ENCODE peak calls at places on chromosomes 2 and 18, in five cellular contexts. U is IMR-90, G is A549, T is GM12878, M is K562. I is an unnamed sample.

GRCh38 chr2:148817210-148817708 is 57.8 kb upstream of the KIF5C start:
- DNase-seq in U (no peak), M (no peak), G (no peak), T (no peak), I (peak)

GRCh38 chr18:40088130-40088529 is 1866.9 kb upstream of the PIK3C3 start:
- DNase-seq in T (no peak), M (no peak), U (no peak), G (no peak), I (no peak)

GRCh38 chr2:180474716-180475115 is 467.6 kb upstream of the CWC22 start:
- DNase-seq in T (no peak), G (no peak), M (no peak), U (no peak), I (no peak)

GRCh38 chr18:9147440-9148238 is 11.1 kb downstream of the ANKRD12 start:
- DNase-seq in G (peak), U (peak), M (peak), T (peak), I (peak)

GRCh38 chr18:31546476-31546875 is 45.2 kb upstream of the TTR start:
- DNase-seq in T (no peak), G (no peak), U (no peak), M (no peak), I (no peak)

GRCh38 chr18:70442933-70443332 is 154.1 kb downstream of the SOCS6 start:
- DNase-seq in M (no peak), U (no peak), G (no peak), T (no peak), I (no peak)

GRCh38 chr2:11281221-11281620 is 63.2 kb downstream of the ROCK2 start:
- DNase-seq in G (no peak), T (no peak), U (no peak), M (no peak), I (no peak)

GRCh38 chr2:39849982-39850526 is 71.0 kb upstream of the THUMPD2 start:
- DNase-seq in U (no peak), M (no peak), T (no peak), G (no peak), I (no peak)

GRCh38 chr2:8394131-8394530 is 287.7 kb upstream of the ID2 start:
- DNase-seq in G (no peak), T (no peak), U (no peak), M (no peak), I (no peak)

GRCh38 chr2:177474301-177474700 is 81.7 kb downstream of the AGPS start:
- DNase-seq in T (no peak), U (no peak), G (no peak), M (no peak), I (no peak)

GRCh38 chr18:43949291-43949690 is 672.0 kb upstream of the SYT4 start:
- DNase-seq in G (no peak), M (no peak), U (no peak), T (no peak), I (no peak)

GRCh38 chr2:99640568-99641215 is 150.9 kb upstream of the REV1 start:
- DNase-seq in T (no peak), M (no peak), G (no peak), U (peak), I (no peak)

GRCh38 chr2:37326285-37326684 is 1.7 kb upstream of the PRKD3 start:
- DNase-seq in T (no peak), M (peak), U (peak), G (no peak), I (no peak)

GRCh38 chr2:241811209-241811951 is 2.4 kb downstream of the NEU4 start:
- DNase-seq in G (no peak), T (no peak), U (no peak), M (no peak), I (no peak)

GRCh38 chr18:77131100-77131651 is 1.4 kb downstream of the MBP start:
- DNase-seq in G (no peak), M (no peak), T (no peak), U (no peak), I (no peak)

GRCh38 chr18:33316146-33316587 is 124.4 kb downstream of the CCDC178 start:
- DNase-seq in G (no peak), T (no peak), U (no peak), M (peak), I (no peak)

GRCh38 chr2:162261032-162261945 is 18.0 kb upstream of the FAP start:
- DNase-seq in M (no peak), G (no peak), T (no peak), U (peak), I (no peak)

GRCh38 chr18:37019157-37019571 is 190.2 kb downstream of the KIAA1328 start:
- DNase-seq in G (no peak), T (no peak), U (peak), M (no peak), I (peak)

GRCh38 chr2:229363126-229363814 is 92.2 kb upstream of the PID1 start:
- DNase-seq in M (no peak), G (no peak), T (no peak), U (no peak), I (no peak)

GRCh38 chr2:120224735-120225548 is 1.7 kb upstream of the TMEM185B start:
- DNase-seq in G (no peak), U (no peak), T (no peak), M (no peak), I (no peak)

GRCh38 chr2:159713691-159714585 is 1.6 kb downstream of the MARCHF7 start:
- DNase-seq in U (peak), G (peak), T (no peak), M (peak), I (peak)

GRCh38 chr2:159715451-159715850 is 3.1 kb downstream of the MARCHF7 start:
- DNase-seq in M (no peak), T (no peak), G (no peak), U (no peak), I (no peak)

GRCh38 chr2:159712194-159712928 is at the start of gene MARCHF7:
- DNase-seq in T (peak), G (peak), U (peak), M (peak), I (peak)

GRCh38 chr2:159712929-159713575 is 746 bp downstream of the MARCHF7 start:
- DNase-seq in U (no peak), T (no peak), M (no peak), G (peak), I (no peak)

DNA sequence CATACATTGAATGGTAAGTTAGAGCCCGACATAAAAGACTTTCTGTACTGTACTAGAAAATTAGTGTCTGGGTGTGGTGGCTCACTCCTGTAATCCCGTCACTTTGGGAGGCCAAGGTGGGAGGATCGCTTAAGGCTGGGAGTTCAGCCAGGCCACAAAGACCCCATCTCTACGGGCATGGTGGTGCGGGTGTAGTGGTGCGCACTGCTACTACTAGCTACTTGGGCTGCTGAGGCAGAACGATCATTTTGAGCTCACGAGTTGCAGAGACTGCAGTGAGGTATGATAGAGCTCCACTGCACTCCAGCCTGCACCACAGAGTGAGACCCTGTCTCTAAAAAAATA is 2.3 kb downstream of the MARCHF7 start:
- DNase-seq in M (no peak), T (no peak), U (no peak), G (no peak), I (no peak)
- H3K27ac ChIP-seq in M (peak), T (no peak), U (peak), G (no peak), I (no peak)

GRCh38 chr18:58694221-58694620 is 23.0 kb downstream of the MALT1 start:
- DNase-seq in U (no peak), M (no peak), T (no peak), G (no peak), I (no peak)

GRCh38 chr18:58695772-58696171 is 24.5 kb downstream of the MALT1 start:
- DNase-seq in U (no peak), T (no peak), M (no peak), G (no peak), I (no peak)

GRCh38 chr18:58699551-58699950 is 28.3 kb downstream of the MALT1 start:
- DNase-seq in T (no peak), M (no peak), G (no peak), U (no peak), I (no peak)

GRCh38 chr18:58694720-58695468 is 23.6 kb downstream of the MALT1 start:
- DNase-seq in M (peak), U (no peak), G (no peak), T (no peak), I (peak)

GRCh38 chr18:58697131-58697530 is 25.9 kb downstream of the MALT1 start:
- DNase-seq in T (no peak), U (no peak), G (no peak), M (no peak), I (no peak)
- TF ChIP-seq RCOR1 in T (no peak), U (no peak), G (no peak), M (no peak), I (no peak)

GRCh38 chr2:85758361-85759256 is 4.8 kb downstream of the ATOH8 start:
- DNase-seq in M (no peak), T (no peak), G (no peak), U (no peak), I (peak)
- H3K4me3 ChIP-seq in M (no peak), T (no peak), G (no peak), U (no peak), I (no peak)

GRCh38 chr2:24121469-24121868 is 1.7 kb downstream of the PFN4 start:
- DNase-seq in U (no peak), G (no peak), T (no peak), M (no peak), I (no peak)

GRCh38 chr2:24124003-24124585 is 825 bp downstream of the FAM228B start:
- DNase-seq in M (no peak), T (no peak), U (peak), G (no peak), I (no peak)

GRCh38 chr2:24117902-24118301 is 5.2 kb downstream of the PFN4 start:
- DNase-seq in M (no peak), U (no peak), G (no peak), T (no peak), I (peak)

GRCh38 chr2:24123212-24124002 is at the start of the genes FAM228B and PFN4:
- DNase-seq in U (peak), G (peak), T (peak), M (peak), I (peak)

GRCh38 chr2:24122356-24123211 is 550 bp downstream of the PFN4 start:
- DNase-seq in G (peak), U (peak), M (no peak), T (no peak), I (no peak)
- H3K27ac ChIP-seq in G (peak), U (peak), M (peak), T (peak), I (peak)

GRCh38 chr2:170017848-170018492 is 160.0 kb upstream of the MYO3B start:
- DNase-seq in T (no peak), M (no peak), G (no peak), U (peak), I (no peak)

GRCh38 chr2:170014769-170015168 is 163.2 kb upstream of the MYO3B start:
- DNase-seq in G (no peak), T (no peak), U (no peak), M (no peak), I (no peak)

GRCh38 chr2:170009209-170009608 is 168.7 kb upstream of the MYO3B start:
- DNase-seq in M (no peak), T (no peak), G (no peak), U (no peak), I (no peak)

GRCh38 chr2:170012773-170013172 is 165.2 kb upstream of the MYO3B start:
- DNase-seq in T (no peak), U (no peak), M (no peak), G (no peak), I (no peak)

DNA sequence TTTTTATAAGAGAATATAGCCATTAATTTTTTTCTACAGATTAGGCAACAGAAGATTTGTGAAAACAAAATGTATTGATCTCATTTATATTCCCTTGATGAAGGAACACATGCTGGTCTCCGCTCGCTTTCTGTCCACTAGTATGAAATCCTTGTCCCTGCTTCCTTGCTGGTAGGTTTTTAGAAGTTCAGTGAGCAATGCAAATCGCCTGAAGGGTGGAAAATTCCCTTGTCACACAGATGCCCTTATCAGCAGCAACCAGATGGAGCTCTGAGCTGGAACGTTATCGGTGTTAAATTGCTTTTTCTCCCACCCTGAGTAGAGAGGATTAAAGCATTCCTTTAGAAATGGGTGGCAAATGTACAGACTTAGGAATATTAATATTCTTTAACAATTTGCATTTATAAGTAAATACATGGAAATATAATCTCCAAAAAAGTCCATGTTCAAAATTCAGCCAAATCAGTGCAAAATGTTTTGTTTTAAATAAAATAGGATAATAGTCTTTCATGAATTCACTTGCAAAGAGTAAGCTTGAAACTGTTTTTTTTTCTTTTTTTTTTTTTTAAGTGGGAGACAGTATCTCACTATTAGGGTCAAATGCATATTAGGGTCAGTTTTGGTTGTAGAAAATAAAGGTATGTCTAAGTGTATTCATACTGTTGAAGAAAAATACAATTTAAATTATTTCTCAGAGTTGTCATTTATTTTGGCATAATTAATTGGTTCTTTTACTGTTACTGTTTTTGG is 164.0 kb upstream of the MYO3B start:
- DNase-seq in M (peak), G (no peak), T (no peak), U (peak), I (peak)
- TF ChIP-seq RCOR1 in M (peak), G (no peak), T (no peak), U (no peak), I (peak)

GRCh38 chr2:151197184-151198070 is 64.2 kb downstream of the RBM43 start:
- DNase-seq in U (no peak), M (peak), G (no peak), T (no peak), I (no peak)
- H3K4me3 ChIP-seq in U (no peak), M (no peak), G (no peak), T (no peak), I (no peak)

DNA sequence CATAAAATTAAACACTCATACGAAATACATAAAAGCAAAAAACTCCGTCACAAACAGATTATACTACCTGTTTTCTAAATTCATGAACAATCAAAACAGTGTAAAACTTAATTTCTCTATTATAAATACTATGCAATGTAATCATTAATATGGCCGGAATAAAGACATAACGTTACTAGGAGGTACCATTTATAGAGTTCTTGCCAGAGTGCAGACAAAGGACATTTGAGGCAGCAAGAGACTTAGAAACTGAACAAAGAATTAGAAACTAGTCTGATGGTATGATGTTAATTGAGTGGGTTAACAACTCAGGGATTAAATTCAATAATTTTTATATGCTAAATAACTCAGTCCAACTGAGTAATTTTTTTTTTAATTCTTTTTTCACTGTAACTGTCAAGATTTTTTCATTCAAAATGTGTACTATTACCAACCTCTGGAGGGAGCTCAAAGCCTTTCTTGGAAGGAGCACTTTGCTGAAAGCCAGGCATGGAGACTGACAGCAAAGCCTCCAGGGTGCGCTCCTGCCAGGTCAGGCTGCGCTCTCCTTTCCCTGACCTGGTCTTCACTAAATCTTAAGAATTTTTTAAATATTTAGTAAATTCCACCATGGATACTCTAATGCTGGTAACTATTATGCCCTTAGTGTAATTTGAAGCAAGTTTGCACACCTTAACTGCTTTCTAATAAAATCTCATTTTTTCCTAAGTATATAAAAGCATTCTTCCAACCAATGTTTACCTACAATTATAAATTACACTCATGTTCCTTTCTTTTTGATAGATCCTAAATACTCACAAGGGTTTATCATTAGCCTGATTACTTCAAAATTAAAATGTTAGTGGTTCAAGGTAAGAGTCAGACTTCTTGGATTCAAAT is 34.1 kb downstream of the WDR35 start:
- DNase-seq in T (peak), M (peak), U (peak), G (peak), I (peak)
- H3K27ac ChIP-seq in T (no peak), M (no peak), U (no peak), G (no peak), I (peak)

GRCh38 chr2:221535824-221536223 is 36.3 kb downstream of the EPHA4 start:
- DNase-seq in T (no peak), G (no peak), U (no peak), M (no peak), I (no peak)

GRCh38 chr2:221533299-221533698 is 38.8 kb downstream of the EPHA4 start:
- DNase-seq in G (no peak), T (no peak), U (no peak), M (no peak), I (no peak)

GRCh38 chr2:221541131-221541735 is 30.9 kb downstream of the EPHA4 start:
- DNase-seq in T (no peak), U (no peak), G (no peak), M (no peak), I (no peak)

GRCh38 chr2:221539246-221539645 is 32.9 kb downstream of the EPHA4 start:
- DNase-seq in U (no peak), G (no peak), T (no peak), M (no peak), I (no peak)
- TF ChIP-seq RCOR1 in U (no peak), G (no peak), T (no peak), M (no peak), I (no peak)

GRCh38 chr2:71071681-71072398 is 3.4 kb downstream of the NAGK start:
- DNase-seq in U (no peak), T (peak), M (peak), G (no peak), I (no peak)
- H3K4me3 ChIP-seq in U (no peak), T (peak), M (no peak), G (no peak), I (no peak)